ENCODE peak calls at places on chromosomes 6 and 20, in four cellular contexts. K, E, M and F are unnamed samples.

GRCh38 chr20:43448748-43449535 is 8.8 kb upstream of the SRSF6 start:
- DNase-seq in K (no peak), E (peak; percentile 67), M (no peak), F (peak; percentile 72)

GRCh38 chr20:25197173-25197869 is 1.8 kb downstream of the ENTPD6 start:
- DNase-seq in K (no peak), E (no peak), M (no peak), F (no peak)

GRCh38 chr6:137745321-137745720 is 121.7 kb upstream of the TNFAIP3 start:
- DNase-seq in K (no peak), E (no peak), M (no peak), F (no peak)

GRCh38 chr6:107114872-107115694 is at the start of gene BEND3:
- DNase-seq in K (no peak), E (peak; percentile 81), M (peak; percentile 60), F (peak; percentile 56)

GRCh38 chr20:25275813-25276532 is 28.1 kb downstream of the PYGB start:
- DNase-seq in K (no peak), E (no peak), M (peak; percentile 24), F (no peak)

GRCh38 chr6:41602864-41603608 is 35.2 kb upstream of the MDFI start:
- DNase-seq in K (no peak), E (peak; percentile 92), M (peak; percentile 85), F (peak; percentile 93)

GRCh38 chr6:122130026-122130348 is 269.5 kb upstream of the HSF2 start:
- DNase-seq in K (no peak), E (no peak), M (peak; percentile 38), F (no peak)

GRCh38 chr6:5672581-5673011 is 334.1 kb downstream of the NRN1 start:
- DNase-seq in K (no peak), E (peak; percentile 25), M (no peak), F (peak; percentile 36)

GRCh38 chr6:125989631-125990030 is 3.3 kb downstream of the TRMT11 start:
- DNase-seq in K (no peak), E (no peak), M (no peak), F (no peak)

GRCh38 chr20:38673261-38673660 is 51.0 kb upstream of the SLC32A1 start:
- DNase-seq in K (no peak), E (no peak), M (no peak), F (no peak)

GRCh38 chr20:38673731-38674177 is 50.5 kb upstream of the SLC32A1 start:
- DNase-seq in K (no peak), E (peak; percentile 49), M (no peak), F (peak; percentile 46)

GRCh38 chr20:38671186-38671585 is 53.1 kb upstream of the SLC32A1 start:
- DNase-seq in K (no peak), E (peak; percentile 57), M (no peak), F (no peak)

GRCh38 chr20:38671701-38672292 is 52.5 kb upstream of the SLC32A1 start:
- DNase-seq in K (no peak), E (no peak), M (no peak), F (no peak)

DNA sequence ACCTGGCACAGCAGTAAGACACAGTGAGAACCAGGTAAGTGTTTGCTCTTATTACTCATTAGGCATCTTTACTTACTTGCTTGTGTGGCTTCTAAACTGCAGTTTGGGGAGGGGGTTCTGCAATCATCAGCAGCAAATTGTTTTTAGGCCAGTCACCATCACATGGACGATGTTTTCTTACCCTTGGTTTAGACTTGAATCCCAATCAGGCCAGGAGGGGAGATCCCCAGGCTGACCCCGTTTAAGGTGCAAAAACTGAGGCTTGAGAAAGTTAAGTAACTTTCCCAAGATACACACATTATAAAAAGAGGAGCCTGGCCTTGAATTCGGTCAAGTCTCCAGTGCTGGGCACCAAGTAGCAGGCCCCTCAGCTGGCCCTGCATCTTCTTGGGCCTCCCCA is 51.8 kb upstream of the SLC32A1 start:
- DNase-seq in K (no peak), E (no peak), M (no peak), F (no peak)
- H3K27me3 ChIP-seq in K (peaks cover 83% of the 10 kb centered on the region), E (peaks cover 69% of the 10 kb centered on the region), M (peaks cover 15% of the 10 kb centered on the region), F (no peaks in the 10 kb centered on the region)

GRCh38 chr6:63968650-63969049 is 333.0 kb downstream of the PHF3 start:
- DNase-seq in K (no peak), E (no peak), M (no peak), F (no peak)

GRCh38 chr6:63964347-63964746 is 328.7 kb downstream of the PHF3 start:
- DNase-seq in K (no peak), E (peak; percentile 20), M (no peak), F (no peak)

DNA sequence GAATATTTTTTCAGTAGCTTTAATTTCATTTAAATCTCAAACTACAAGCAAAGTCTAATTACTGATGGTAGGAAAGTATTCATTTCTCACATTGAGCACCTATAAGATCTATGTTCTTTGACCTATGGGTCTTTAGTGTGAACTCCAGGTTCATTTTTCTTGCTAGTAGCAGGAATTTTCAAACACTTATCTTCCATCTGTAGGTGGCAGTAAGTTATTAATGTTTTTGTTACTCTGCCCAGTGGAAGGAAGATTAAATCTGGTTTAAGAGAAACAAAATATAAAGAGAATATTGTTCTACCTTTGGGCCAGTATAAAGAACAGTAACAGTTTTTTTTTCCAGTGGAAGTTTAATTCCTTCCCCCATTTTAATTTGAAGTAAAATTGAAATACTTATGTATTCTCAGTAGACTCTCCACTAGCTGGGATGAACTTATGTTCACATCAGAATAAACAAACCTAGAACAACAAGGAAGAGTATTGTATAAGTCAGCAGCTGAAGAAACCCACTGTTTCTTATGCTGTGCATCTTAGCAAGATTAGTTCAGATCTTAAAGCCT is 328.2 kb downstream of the PHF3 start:
- DNase-seq in K (no peak), E (no peak), M (no peak), F (no peak)
- TF ChIP-seq CTCF in K (no peak), E (no peak), M (no peak), F (peak; percentile 20)

GRCh38 chr20:44807051-44807683 is 3.2 kb downstream of the RIMS4 start:
- DNase-seq in K (no peak), E (no peak), M (no peak), F (no peak)

GRCh38 chr20:44805335-44805734 is 5.0 kb downstream of the RIMS4 start:
- DNase-seq in K (no peak), E (no peak), M (no peak), F (no peak)

GRCh38 chr20:44805991-44806729 is 4.2 kb downstream of the RIMS4 start:
- DNase-seq in K (no peak), E (peak; percentile 94), M (peak; percentile 26), F (peak; percentile 12)

GRCh38 chr20:44809380-44810060 is 826 bp downstream of the RIMS4 start:
- DNase-seq in K (no peak), E (no peak), M (no peak), F (no peak)

GRCh38 chr20:44807684-44808056 is 2.7 kb downstream of the RIMS4 start:
- DNase-seq in K (no peak), E (no peak), M (no peak), F (no peak)
- H3K27me3 ChIP-seq in K (peaks cover 98% of the 10 kb centered on the region), E (peaks cover 66% of the 10 kb centered on the region), M (peaks cover 24% of the 10 kb centered on the region), F (peaks cover 75% of the 10 kb centered on the region)

DNA sequence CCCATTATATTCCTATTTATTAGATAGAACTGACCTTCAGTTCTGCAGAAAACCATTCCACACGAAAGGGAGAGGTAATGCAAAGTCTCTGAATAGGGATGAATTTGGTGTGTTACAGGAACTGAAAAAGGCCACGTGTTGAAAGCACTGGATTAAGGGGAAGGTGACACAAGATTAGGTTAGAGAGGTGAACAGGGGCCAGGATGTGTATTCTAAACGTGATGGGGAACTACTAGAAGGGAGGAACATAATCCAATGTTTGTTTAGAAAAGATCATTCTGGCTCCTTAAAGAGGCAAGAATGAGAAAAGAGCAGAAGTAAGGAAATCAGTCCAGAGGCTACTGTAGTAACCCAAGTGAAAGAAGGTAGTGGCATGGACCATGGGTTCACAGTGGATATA is 6.3 kb upstream of the ZKSCAN8 start:
- DNase-seq in K (no peak), E (no peak), M (no peak), F (no peak)
- TF ChIP-seq CTCF in K (no peak), E (no peak), M (no peak), F (no peak)

GRCh38 chr6:133241088-133241900 is at the start of gene EYA4:
- DNase-seq in K (no peak), E (peak; percentile 66), M (peak; percentile 47), F (peak; percentile 56)

GRCh38 chr6:133240511-133241087 is 558 bp upstream of the EYA4 start:
- DNase-seq in K (no peak), E (peak; percentile 70), M (peak; percentile 58), F (peak; percentile 24)

GRCh38 chr6:133243723-133244122 is 2.6 kb downstream of the EYA4 start:
- DNase-seq in K (no peak), E (no peak), M (no peak), F (no peak)

GRCh38 chr6:133242761-133243590 is 1.8 kb downstream of the EYA4 start:
- DNase-seq in K (no peak), E (peak; percentile 66), M (peak; percentile 40), F (peak; percentile 15)

GRCh38 chr6:133241901-133242760 is 974 bp downstream of the EYA4 start:
- DNase-seq in K (no peak), E (peak; percentile 68), M (peak; percentile 28), F (peak; percentile 54)
- H3K27me3 ChIP-seq in K (peaks cover 78% of the 10 kb centered on the region), E (peaks cover 94% of the 10 kb centered on the region), M (peaks cover 15% of the 10 kb centered on the region), F (peaks cover 85% of the 10 kb centered on the region)